ENCODE peak calls at places on chromosome 2, in nine cellular contexts. One of them, this sample, is unnamed.

GRCh38 chr2:127646487-127647241 is 711 bp downstream of the GPR17 start:
- DNase-seq in brain microvascular endothelial cell: no peak
- DNase-seq in astrocyte: no peak
- DNase-seq in GM20000: no peak
- DNase-seq in esophagus squamous epithelium: no peak
- DNase-seq in nephron progenitor cell: no peak
- DNase-seq in psoas muscle: peak; percentile 15
- DNase-seq in cardiac fibroblast: no peak
- DNase-seq in thoracic aorta: no peak
- DNase-seq in this sample: no peak

GRCh38 chr2:214261683-214262082 is 149.2 kb upstream of the VWC2L start:
- DNase-seq in brain microvascular endothelial cell: no peak
- DNase-seq in astrocyte: peak; percentile 22
- DNase-seq in GM20000: no peak
- DNase-seq in esophagus squamous epithelium: no peak
- DNase-seq in nephron progenitor cell: no peak
- DNase-seq in psoas muscle: no peak
- DNase-seq in cardiac fibroblast: no peak
- DNase-seq in thoracic aorta: no peak
- DNase-seq in this sample: peak; percentile 32

GRCh38 chr2:237823544-237823943 is 25.0 kb downstream of the RBM44 start:
- DNase-seq in brain microvascular endothelial cell: no peak
- DNase-seq in astrocyte: no peak
- DNase-seq in GM20000: no peak
- DNase-seq in esophagus squamous epithelium: no peak
- DNase-seq in nephron progenitor cell: no peak
- DNase-seq in psoas muscle: no peak
- DNase-seq in cardiac fibroblast: no peak
- DNase-seq in thoracic aorta: no peak
- DNase-seq in this sample: no peak

GRCh38 chr2:191499874-191500565 is 177.9 kb upstream of the NABP1 start:
- DNase-seq in brain microvascular endothelial cell: no peak
- DNase-seq in astrocyte: peak; percentile 65
- DNase-seq in GM20000: no peak
- DNase-seq in esophagus squamous epithelium: no peak
- DNase-seq in nephron progenitor cell: no peak
- DNase-seq in psoas muscle: no peak
- DNase-seq in cardiac fibroblast: peak; percentile 29
- DNase-seq in thoracic aorta: no peak
- DNase-seq in this sample: peak; percentile 33

GRCh38 chr2:63000801-63001200 is 49.8 kb upstream of the OTX1 start:
- DNase-seq in brain microvascular endothelial cell: peak; percentile 6
- DNase-seq in astrocyte: peak; percentile 20
- DNase-seq in GM20000: no peak
- DNase-seq in esophagus squamous epithelium: no peak
- DNase-seq in nephron progenitor cell: no peak
- DNase-seq in psoas muscle: no peak
- DNase-seq in cardiac fibroblast: peak; percentile 64
- DNase-seq in thoracic aorta: no peak
- DNase-seq in this sample: peak; percentile 11

GRCh38 chr2:221844966-221845365 is 272.9 kb upstream of the EPHA4 start:
- DNase-seq in brain microvascular endothelial cell: no peak
- DNase-seq in astrocyte: no peak
- DNase-seq in GM20000: no peak
- DNase-seq in esophagus squamous epithelium: no peak
- DNase-seq in nephron progenitor cell: no peak
- DNase-seq in psoas muscle: no peak
- DNase-seq in cardiac fibroblast: no peak
- DNase-seq in thoracic aorta: no peak
- DNase-seq in this sample: no peak

GRCh38 chr2:29056452-29056851 is 17.9 kb downstream of the PCARE start:
- DNase-seq in brain microvascular endothelial cell: no peak
- DNase-seq in astrocyte: no peak
- DNase-seq in GM20000: no peak
- DNase-seq in esophagus squamous epithelium: no peak
- DNase-seq in nephron progenitor cell: no peak
- DNase-seq in psoas muscle: no peak
- DNase-seq in cardiac fibroblast: no peak
- DNase-seq in thoracic aorta: no peak
- DNase-seq in this sample: no peak

GRCh38 chr2:15532996-15533395 is 28.1 kb downstream of the NBAS start:
- DNase-seq in brain microvascular endothelial cell: no peak
- DNase-seq in astrocyte: no peak
- DNase-seq in GM20000: no peak
- DNase-seq in esophagus squamous epithelium: no peak
- DNase-seq in nephron progenitor cell: no peak
- DNase-seq in psoas muscle: no peak
- DNase-seq in cardiac fibroblast: no peak
- DNase-seq in thoracic aorta: no peak
- DNase-seq in this sample: no peak

GRCh38 chr2:168025487-168026203 is 221.8 kb downstream of the STK39 start:
- DNase-seq in brain microvascular endothelial cell: no peak
- DNase-seq in astrocyte: no peak
- DNase-seq in GM20000: no peak
- DNase-seq in esophagus squamous epithelium: no peak
- DNase-seq in nephron progenitor cell: no peak
- DNase-seq in psoas muscle: no peak
- DNase-seq in cardiac fibroblast: peak; percentile 8
- DNase-seq in thoracic aorta: no peak
- DNase-seq in this sample: peak; percentile 12

GRCh38 chr2:10568721-10569432 is 120.8 kb upstream of the ODC1 start:
- DNase-seq in brain microvascular endothelial cell: no peak
- DNase-seq in astrocyte: no peak
- DNase-seq in GM20000: no peak
- DNase-seq in esophagus squamous epithelium: no peak
- DNase-seq in nephron progenitor cell: no peak
- DNase-seq in psoas muscle: no peak
- DNase-seq in cardiac fibroblast: no peak
- DNase-seq in thoracic aorta: no peak
- DNase-seq in this sample: no peak

DNA sequence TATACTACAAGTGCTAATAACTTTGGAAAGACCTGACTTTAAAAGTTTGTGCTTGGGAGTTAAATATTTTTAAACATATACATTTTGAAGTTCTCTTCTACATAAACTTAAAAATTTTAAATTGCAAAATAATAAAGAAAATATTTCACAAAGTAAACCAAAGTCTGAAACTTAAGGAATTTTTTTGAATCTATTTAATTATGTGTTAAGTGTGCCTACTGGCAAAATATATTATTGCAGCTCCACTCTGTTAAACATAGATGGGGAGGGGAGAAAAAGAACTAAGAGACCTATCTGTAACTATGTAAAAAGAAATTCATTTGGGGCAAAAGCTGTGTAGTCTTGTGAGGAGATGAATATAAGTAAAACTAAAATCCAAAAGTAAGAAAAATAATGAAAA is 133.3 kb upstream of the UBE2E3 start:
- DNase-seq in brain microvascular endothelial cell: no peak
- DNase-seq in astrocyte: no peak
- DNase-seq in GM20000: no peak
- DNase-seq in esophagus squamous epithelium: no peak
- DNase-seq in nephron progenitor cell: no peak
- DNase-seq in psoas muscle: no peak
- DNase-seq in cardiac fibroblast: no peak
- DNase-seq in thoracic aorta: no peak
- DNase-seq in this sample: no peak
- TF ChIP-seq CTCF in brain microvascular endothelial cell: no peak
- TF ChIP-seq CTCF in astrocyte: no peak
- TF ChIP-seq CTCF in GM20000: no peak
- TF ChIP-seq CTCF in esophagus squamous epithelium: no peak
- TF ChIP-seq CTCF in nephron progenitor cell: no peak
- TF ChIP-seq CTCF in psoas muscle: no peak
- TF ChIP-seq CTCF in cardiac fibroblast: peak; percentile 5
- TF ChIP-seq CTCF in thoracic aorta: no peak
- TF ChIP-seq CTCF in this sample: peak; percentile 61

DNA sequence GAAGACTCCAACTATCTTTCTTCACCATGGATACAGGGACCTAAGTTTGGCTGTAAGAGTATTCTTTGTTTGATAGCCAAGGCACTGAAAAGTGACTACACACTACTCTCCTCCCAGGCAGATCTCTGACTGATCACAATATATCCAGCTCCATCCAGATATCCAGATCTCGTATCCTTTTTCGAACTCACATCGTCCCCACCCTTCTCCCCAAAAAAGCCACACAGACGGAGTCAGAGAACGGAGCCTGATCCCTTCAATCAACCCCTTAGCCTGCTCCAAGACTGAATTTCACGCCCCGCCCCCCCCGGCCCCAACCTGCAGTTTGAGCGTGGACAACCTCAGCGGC is 533 bp downstream of the DHX57 start:
- DNase-seq in brain microvascular endothelial cell: peak; percentile 1
- DNase-seq in astrocyte: no peak
- DNase-seq in GM20000: peak; percentile 4
- DNase-seq in esophagus squamous epithelium: no peak
- DNase-seq in nephron progenitor cell: no peak
- DNase-seq in psoas muscle: no peak
- DNase-seq in cardiac fibroblast: no peak
- DNase-seq in thoracic aorta: no peak
- DNase-seq in this sample: peak; percentile 3
- TF ChIP-seq CTCF in brain microvascular endothelial cell: no peak
- TF ChIP-seq CTCF in astrocyte: no peak
- TF ChIP-seq CTCF in GM20000: no peak
- TF ChIP-seq CTCF in esophagus squamous epithelium: no peak
- TF ChIP-seq CTCF in nephron progenitor cell: no peak
- TF ChIP-seq CTCF in psoas muscle: no peak
- TF ChIP-seq CTCF in cardiac fibroblast: no peak
- TF ChIP-seq CTCF in thoracic aorta: no peak
- TF ChIP-seq CTCF in this sample: no peak

DNA sequence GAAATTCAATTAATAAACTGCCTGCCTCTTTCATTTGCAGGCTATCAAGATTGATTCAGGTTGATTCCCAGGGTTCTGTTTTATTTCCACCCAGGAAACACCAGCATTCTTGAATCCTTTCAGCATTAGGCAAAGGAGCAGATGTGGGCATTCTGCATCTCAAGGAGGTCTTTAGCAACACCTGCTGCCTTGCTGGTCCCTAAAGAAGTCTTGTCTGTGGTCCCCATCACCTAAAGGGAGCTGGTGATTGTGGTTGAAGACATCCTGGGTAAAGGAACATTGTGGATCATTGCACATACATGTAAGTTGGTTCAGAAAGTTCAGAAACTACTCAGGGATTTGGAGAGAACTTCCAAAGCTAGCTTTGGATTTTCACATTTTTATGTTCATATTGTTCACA is 78.3 kb downstream of the EVA1A start:
- DNase-seq in brain microvascular endothelial cell: no peak
- DNase-seq in astrocyte: no peak
- DNase-seq in GM20000: no peak
- DNase-seq in esophagus squamous epithelium: no peak
- DNase-seq in nephron progenitor cell: no peak
- DNase-seq in psoas muscle: no peak
- DNase-seq in cardiac fibroblast: no peak
- DNase-seq in thoracic aorta: no peak
- DNase-seq in this sample: no peak
- TF ChIP-seq CTCF in brain microvascular endothelial cell: no peak
- TF ChIP-seq CTCF in astrocyte: no peak
- TF ChIP-seq CTCF in GM20000: no peak
- TF ChIP-seq CTCF in esophagus squamous epithelium: no peak
- TF ChIP-seq CTCF in nephron progenitor cell: no peak
- TF ChIP-seq CTCF in psoas muscle: no peak
- TF ChIP-seq CTCF in cardiac fibroblast: no peak
- TF ChIP-seq CTCF in thoracic aorta: no peak
- TF ChIP-seq CTCF in this sample: no peak

GRCh38 chr2:229343661-229344060 is 72.6 kb upstream of the PID1 start:
- DNase-seq in brain microvascular endothelial cell: no peak
- DNase-seq in astrocyte: no peak
- DNase-seq in GM20000: no peak
- DNase-seq in esophagus squamous epithelium: no peak
- DNase-seq in nephron progenitor cell: no peak
- DNase-seq in psoas muscle: no peak
- DNase-seq in cardiac fibroblast: no peak
- DNase-seq in thoracic aorta: no peak
- DNase-seq in this sample: no peak

GRCh38 chr2:229344151-229344551 is 73.1 kb upstream of the PID1 start:
- DNase-seq in brain microvascular endothelial cell: peak; percentile 13
- DNase-seq in astrocyte: peak; percentile 71
- DNase-seq in GM20000: no peak
- DNase-seq in esophagus squamous epithelium: no peak
- DNase-seq in nephron progenitor cell: no peak
- DNase-seq in psoas muscle: no peak
- DNase-seq in cardiac fibroblast: peak; percentile 41
- DNase-seq in thoracic aorta: no peak
- DNase-seq in this sample: peak; percentile 81

GRCh38 chr2:229340086-229340760 is 69.1 kb upstream of the PID1 start:
- DNase-seq in brain microvascular endothelial cell: no peak
- DNase-seq in astrocyte: peak; percentile 52
- DNase-seq in GM20000: no peak
- DNase-seq in esophagus squamous epithelium: no peak
- DNase-seq in nephron progenitor cell: no peak
- DNase-seq in psoas muscle: no peak
- DNase-seq in cardiac fibroblast: no peak
- DNase-seq in thoracic aorta: no peak
- DNase-seq in this sample: peak; percentile 78

GRCh38 chr2:229339613-229340012 is 68.5 kb upstream of the PID1 start:
- DNase-seq in brain microvascular endothelial cell: no peak
- DNase-seq in astrocyte: peak; percentile 31
- DNase-seq in GM20000: no peak
- DNase-seq in esophagus squamous epithelium: no peak
- DNase-seq in nephron progenitor cell: no peak
- DNase-seq in psoas muscle: no peak
- DNase-seq in cardiac fibroblast: peak; percentile 42
- DNase-seq in thoracic aorta: no peak
- DNase-seq in this sample: peak; percentile 57

GRCh38 chr2:229342376-229342775 is 71.3 kb upstream of the PID1 start:
- DNase-seq in brain microvascular endothelial cell: no peak
- DNase-seq in astrocyte: no peak
- DNase-seq in GM20000: no peak
- DNase-seq in esophagus squamous epithelium: no peak
- DNase-seq in nephron progenitor cell: peak; percentile 49
- DNase-seq in psoas muscle: peak; percentile 17
- DNase-seq in cardiac fibroblast: peak; percentile 51
- DNase-seq in thoracic aorta: no peak
- DNase-seq in this sample: no peak
- TF ChIP-seq CTCF in brain microvascular endothelial cell: peak; percentile 54
- TF ChIP-seq CTCF in astrocyte: peak; percentile 45
- TF ChIP-seq CTCF in GM20000: peak; percentile 42
- TF ChIP-seq CTCF in esophagus squamous epithelium: peak; percentile 32
- TF ChIP-seq CTCF in nephron progenitor cell: peak; percentile 48
- TF ChIP-seq CTCF in psoas muscle: no peak
- TF ChIP-seq CTCF in cardiac fibroblast: peak; percentile 66
- TF ChIP-seq CTCF in thoracic aorta: peak; percentile 39
- TF ChIP-seq CTCF in this sample: peak; percentile 74

GRCh38 chr2:240643811-240644150 is 18.5 kb downstream of the GPR35 start:
- DNase-seq in brain microvascular endothelial cell: no peak
- DNase-seq in astrocyte: no peak
- DNase-seq in GM20000: no peak
- DNase-seq in esophagus squamous epithelium: no peak
- DNase-seq in nephron progenitor cell: no peak
- DNase-seq in psoas muscle: no peak
- DNase-seq in cardiac fibroblast: no peak
- DNase-seq in thoracic aorta: no peak
- DNase-seq in this sample: no peak
- TF ChIP-seq CTCF in brain microvascular endothelial cell: no peak
- TF ChIP-seq CTCF in astrocyte: no peak
- TF ChIP-seq CTCF in GM20000: no peak
- TF ChIP-seq CTCF in esophagus squamous epithelium: no peak
- TF ChIP-seq CTCF in nephron progenitor cell: no peak
- TF ChIP-seq CTCF in psoas muscle: no peak
- TF ChIP-seq CTCF in cardiac fibroblast: no peak
- TF ChIP-seq CTCF in thoracic aorta: no peak
- TF ChIP-seq CTCF in this sample: no peak